ENCODE peak calls at places on chromosome 12, in eight cellular contexts. Z, W, D, O, F, N, G and A are unnamed samples.

GRCh38 chr12:78684419-78684818 is 180.2 kb upstream of the SYT1 start:
- DNase-seq in G (no peak), F (no peak), W (no peak), O (no peak), Z (no peak), N (no peak), D (no peak), A (no peak)

GRCh38 chr12:100956311-100956852 is 161.8 kb downstream of the ANO4 start:
- DNase-seq in O (no peak), F (no peak), D (no peak), W (no peak), N (no peak), G (no peak), Z (peak; percentile 1), A (no peak)

GRCh38 chr12:132838464-132839080 is 9.9 kb upstream of the GOLGA3 start:
- DNase-seq in F (no peak), W (no peak), Z (no peak), G (no peak), N (no peak), O (no peak), D (no peak), A (no peak)

GRCh38 chr12:7989827-7990491 is 42.6 kb upstream of the FOXJ2 start:
- DNase-seq in N (peak; percentile 62), G (no peak), W (peak; percentile 29), O (peak; percentile 54), D (peak; percentile 20), F (no peak), Z (no peak), A (no peak)

GRCh38 chr12:10310926-10311705 is 3.4 kb downstream of the KLRD1 start:
- DNase-seq in D (peak; percentile 6), N (no peak), F (no peak), O (no peak), G (no peak), W (no peak), Z (no peak), A (no peak)

GRCh38 chr12:101793401-101793800 is 37.4 kb downstream of the GNPTAB start:
- DNase-seq in O (no peak), F (peak; percentile 9), D (no peak), W (no peak), Z (peak; percentile 95), G (no peak), N (no peak), A (no peak)

GRCh38 chr12:78018939-78019338 is 188.2 kb downstream of the NAV3 start:
- DNase-seq in F (no peak), G (no peak), N (no peak), D (no peak), O (no peak), W (no peak), Z (no peak), A (no peak)

GRCh38 chr12:50075808-50076170 is 9.4 kb upstream of the SMARCD1 start:
- DNase-seq in W (no peak), D (no peak), Z (no peak), O (no peak), N (no peak), F (no peak), G (no peak), A (no peak)

GRCh38 chr12:1473418-1473817 is 121.0 kb downstream of the FBXL14 start:
- DNase-seq in Z (peak; percentile 27), W (peak; percentile 28), F (no peak), N (peak; percentile 68), D (no peak), G (no peak), O (no peak), A (peak; percentile 45)

GRCh38 chr12:9331218-9331626 is 123.0 kb upstream of the PZP start:
- DNase-seq in D (peak; percentile 34), O (peak; percentile 75), Z (peak; percentile 63), F (peak; percentile 51), N (peak; percentile 88), G (peak; percentile 61), W (peak; percentile 64), A (peak; percentile 62)

GRCh38 chr12:132178314-132178713 is 34.1 kb downstream of the NOC4L start:
- DNase-seq in O (no peak), G (no peak), D (no peak), Z (no peak), N (no peak), W (no peak), F (no peak), A (no peak)